ENCODE peak calls at places on chromosomes 7 and 10, in six cellular contexts. One of them, this sample, is unnamed.

GRCh38 chr7:118129037-118129436 is 54.9 kb upstream of the LSM8 start:
- DNase-seq in GM23338: no peak
- DNase-seq in PC-3: no peak
- DNase-seq in dorsolateral prefrontal cortex: no peak
- DNase-seq in HCT116: no peak
- DNase-seq in fibroblast of lung: no peak
- DNase-seq in this sample: no peak

GRCh38 chr10:77746313-77746712 is 108.7 kb upstream of the KCNMA1 start:
- DNase-seq in GM23338: no peak
- DNase-seq in PC-3: peak
- DNase-seq in dorsolateral prefrontal cortex: no peak
- DNase-seq in HCT116: no peak
- DNase-seq in fibroblast of lung: peak
- DNase-seq in this sample: peak

GRCh38 chr7:91191771-91192170 is 72.5 kb upstream of the FZD1 start:
- DNase-seq in GM23338: peak
- DNase-seq in PC-3: no peak
- DNase-seq in dorsolateral prefrontal cortex: no peak
- DNase-seq in HCT116: no peak
- DNase-seq in fibroblast of lung: peak
- DNase-seq in this sample: no peak

GRCh38 chr7:15424468-15424867 is 137.3 kb downstream of the AGMO start:
- DNase-seq in GM23338: no peak
- DNase-seq in PC-3: no peak
- DNase-seq in dorsolateral prefrontal cortex: no peak
- DNase-seq in HCT116: no peak
- DNase-seq in fibroblast of lung: peak
- DNase-seq in this sample: no peak

GRCh38 chr10:85225311-85225710 is 896.9 kb downstream of the CCSER2 start:
- DNase-seq in GM23338: no peak
- DNase-seq in PC-3: no peak
- DNase-seq in dorsolateral prefrontal cortex: no peak
- DNase-seq in HCT116: no peak
- DNase-seq in fibroblast of lung: no peak
- DNase-seq in this sample: no peak

GRCh38 chr7:262251-262572 is 27.8 kb upstream of the FOXL3 start:
- DNase-seq in GM23338: no peak
- DNase-seq in PC-3: no peak
- DNase-seq in dorsolateral prefrontal cortex: no peak
- DNase-seq in HCT116: no peak
- DNase-seq in fibroblast of lung: no peak
- DNase-seq in this sample: no peak

GRCh38 chr10:68184546-68184945 is 47.4 kb downstream of the ATOH7 start:
- DNase-seq in GM23338: peak
- DNase-seq in PC-3: no peak
- DNase-seq in dorsolateral prefrontal cortex: no peak
- DNase-seq in HCT116: no peak
- DNase-seq in fibroblast of lung: no peak
- DNase-seq in this sample: no peak

GRCh38 chr10:122044045-122044661 is 55.2 kb downstream of the TACC2 start:
- DNase-seq in GM23338: peak
- DNase-seq in PC-3: peak
- DNase-seq in dorsolateral prefrontal cortex: no peak
- DNase-seq in HCT116: no peak
- DNase-seq in fibroblast of lung: peak
- DNase-seq in this sample: peak

GRCh38 chr10:14617850-14618249 is 156.8 kb downstream of the FAM107B start:
- DNase-seq in GM23338: no peak
- DNase-seq in PC-3: peak
- DNase-seq in dorsolateral prefrontal cortex: no peak
- DNase-seq in HCT116: no peak
- DNase-seq in fibroblast of lung: peak
- DNase-seq in this sample: peak

GRCh38 chr10:130109796-130110235 is 814 bp downstream of the C10orf143 start:
- DNase-seq in GM23338: peak
- DNase-seq in PC-3: peak
- DNase-seq in dorsolateral prefrontal cortex: no peak
- DNase-seq in HCT116: peak
- DNase-seq in fibroblast of lung: peak
- DNase-seq in this sample: peak

GRCh38 chr10:78417425-78418370 is 384.0 kb downstream of the RPS24 start:
- DNase-seq in GM23338: no peak
- DNase-seq in PC-3: no peak
- DNase-seq in dorsolateral prefrontal cortex: no peak
- DNase-seq in HCT116: no peak
- DNase-seq in fibroblast of lung: no peak
- DNase-seq in this sample: no peak

GRCh38 chr7:120404042-120404441 is 131.1 kb downstream of the KCND2 start:
- DNase-seq in GM23338: no peak
- DNase-seq in PC-3: peak
- DNase-seq in dorsolateral prefrontal cortex: no peak
- DNase-seq in HCT116: no peak
- DNase-seq in fibroblast of lung: no peak
- DNase-seq in this sample: peak

GRCh38 chr7:120402801-120403200 is 129.8 kb downstream of the KCND2 start:
- DNase-seq in GM23338: no peak
- DNase-seq in PC-3: peak
- DNase-seq in dorsolateral prefrontal cortex: no peak
- DNase-seq in HCT116: no peak
- DNase-seq in fibroblast of lung: peak
- DNase-seq in this sample: peak

GRCh38 chr7:120402368-120402767 is 129.4 kb downstream of the KCND2 start:
- DNase-seq in GM23338: no peak
- DNase-seq in PC-3: peak
- DNase-seq in dorsolateral prefrontal cortex: no peak
- DNase-seq in HCT116: no peak
- DNase-seq in fibroblast of lung: peak
- DNase-seq in this sample: peak

GRCh38 chr7:120407015-120407414 is 134.0 kb downstream of the KCND2 start:
- DNase-seq in GM23338: no peak
- DNase-seq in PC-3: peak
- DNase-seq in dorsolateral prefrontal cortex: no peak
- DNase-seq in HCT116: no peak
- DNase-seq in fibroblast of lung: no peak
- DNase-seq in this sample: peak

DNA sequence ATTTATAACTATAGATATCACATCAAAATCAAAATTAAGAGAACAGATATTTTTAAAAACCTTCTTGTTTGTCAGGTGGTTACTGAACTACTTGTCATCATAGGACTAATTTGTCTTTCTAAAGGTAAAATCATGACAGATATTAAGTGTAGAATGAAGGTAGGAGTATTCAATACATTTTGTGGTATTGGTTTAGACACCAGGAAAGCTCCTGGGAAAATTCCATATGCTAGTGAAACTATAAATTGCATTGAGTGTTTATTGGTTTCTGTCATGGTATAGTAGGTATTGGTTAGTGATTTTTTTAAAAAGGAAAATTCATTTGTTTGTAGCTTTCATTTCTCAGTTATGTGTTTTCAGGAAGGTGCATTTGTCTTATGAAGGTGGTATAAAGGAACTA is 132.7 kb downstream of the KCND2 start:
- DNase-seq in GM23338: no peak
- DNase-seq in PC-3: no peak
- DNase-seq in dorsolateral prefrontal cortex: no peak
- DNase-seq in HCT116: no peak
- DNase-seq in fibroblast of lung: no peak
- DNase-seq in this sample: no peak
- H3K4me3 ChIP-seq in GM23338: no peak
- H3K4me3 ChIP-seq in PC-3: no peak
- H3K4me3 ChIP-seq in dorsolateral prefrontal cortex: no peak
- H3K4me3 ChIP-seq in HCT116: no peak
- H3K4me3 ChIP-seq in fibroblast of lung: no peak
- H3K4me3 ChIP-seq in this sample: no peak

GRCh38 chr10:127243490-127244272 is 47.3 kb upstream of the INSYN2A start:
- DNase-seq in GM23338: peak
- DNase-seq in PC-3: peak
- DNase-seq in dorsolateral prefrontal cortex: no peak
- DNase-seq in HCT116: peak
- DNase-seq in fibroblast of lung: peak
- DNase-seq in this sample: peak
- TF ChIP-seq CTCF in GM23338: peak
- TF ChIP-seq CTCF in PC-3: peak
- TF ChIP-seq CTCF in dorsolateral prefrontal cortex: no peak
- TF ChIP-seq CTCF in HCT116: peak
- TF ChIP-seq CTCF in fibroblast of lung: peak
- TF ChIP-seq CTCF in this sample: peak

GRCh38 chr10:112532053-112532658 is 85.1 kb downstream of the VTI1A start:
- DNase-seq in GM23338: no peak
- DNase-seq in PC-3: no peak
- DNase-seq in dorsolateral prefrontal cortex: no peak
- DNase-seq in HCT116: no peak
- DNase-seq in fibroblast of lung: no peak
- DNase-seq in this sample: peak
- H3K4me3 ChIP-seq in GM23338: no peak
- H3K4me3 ChIP-seq in PC-3: no peak
- H3K4me3 ChIP-seq in dorsolateral prefrontal cortex: no peak
- H3K4me3 ChIP-seq in HCT116: peak
- H3K4me3 ChIP-seq in fibroblast of lung: peak
- H3K4me3 ChIP-seq in this sample: peak

GRCh38 chr7:151459726-151460473 is 20.0 kb upstream of the CRYGN start:
- DNase-seq in GM23338: peak
- DNase-seq in PC-3: peak
- DNase-seq in dorsolateral prefrontal cortex: peak
- DNase-seq in HCT116: peak
- DNase-seq in fibroblast of lung: peak
- DNase-seq in this sample: peak
- TF ChIP-seq CTCF in GM23338: no peak
- TF ChIP-seq CTCF in PC-3: peak
- TF ChIP-seq CTCF in dorsolateral prefrontal cortex: no peak
- TF ChIP-seq CTCF in HCT116: peak
- TF ChIP-seq CTCF in fibroblast of lung: peak
- TF ChIP-seq CTCF in this sample: peak

GRCh38 chr7:30349816-30350215 is 65.4 kb downstream of the ZNRF2 start:
- DNase-seq in GM23338: no peak
- DNase-seq in PC-3: no peak
- DNase-seq in dorsolateral prefrontal cortex: no peak
- DNase-seq in HCT116: no peak
- DNase-seq in fibroblast of lung: no peak
- DNase-seq in this sample: no peak

GRCh38 chr7:30347226-30348082 is 63.1 kb downstream of the ZNRF2 start:
- DNase-seq in GM23338: no peak
- DNase-seq in PC-3: no peak
- DNase-seq in dorsolateral prefrontal cortex: no peak
- DNase-seq in HCT116: no peak
- DNase-seq in fibroblast of lung: no peak
- DNase-seq in this sample: no peak

GRCh38 chr7:30351274-30351673 is 66.9 kb downstream of the ZNRF2 start:
- DNase-seq in GM23338: no peak
- DNase-seq in PC-3: no peak
- DNase-seq in dorsolateral prefrontal cortex: no peak
- DNase-seq in HCT116: no peak
- DNase-seq in fibroblast of lung: no peak
- DNase-seq in this sample: no peak

GRCh38 chr7:30348083-30348560 is 63.7 kb downstream of the ZNRF2 start:
- DNase-seq in GM23338: peak
- DNase-seq in PC-3: peak
- DNase-seq in dorsolateral prefrontal cortex: no peak
- DNase-seq in HCT116: peak
- DNase-seq in fibroblast of lung: peak
- DNase-seq in this sample: peak

GRCh38 chr7:30349170-30349569 is 64.8 kb downstream of the ZNRF2 start:
- DNase-seq in GM23338: peak
- DNase-seq in PC-3: peak
- DNase-seq in dorsolateral prefrontal cortex: no peak
- DNase-seq in HCT116: no peak
- DNase-seq in fibroblast of lung: no peak
- DNase-seq in this sample: no peak
- H3K4me3 ChIP-seq in GM23338: no peak
- H3K4me3 ChIP-seq in PC-3: peak
- H3K4me3 ChIP-seq in dorsolateral prefrontal cortex: no peak
- H3K4me3 ChIP-seq in HCT116: no peak
- H3K4me3 ChIP-seq in fibroblast of lung: no peak
- H3K4me3 ChIP-seq in this sample: no peak

DNA sequence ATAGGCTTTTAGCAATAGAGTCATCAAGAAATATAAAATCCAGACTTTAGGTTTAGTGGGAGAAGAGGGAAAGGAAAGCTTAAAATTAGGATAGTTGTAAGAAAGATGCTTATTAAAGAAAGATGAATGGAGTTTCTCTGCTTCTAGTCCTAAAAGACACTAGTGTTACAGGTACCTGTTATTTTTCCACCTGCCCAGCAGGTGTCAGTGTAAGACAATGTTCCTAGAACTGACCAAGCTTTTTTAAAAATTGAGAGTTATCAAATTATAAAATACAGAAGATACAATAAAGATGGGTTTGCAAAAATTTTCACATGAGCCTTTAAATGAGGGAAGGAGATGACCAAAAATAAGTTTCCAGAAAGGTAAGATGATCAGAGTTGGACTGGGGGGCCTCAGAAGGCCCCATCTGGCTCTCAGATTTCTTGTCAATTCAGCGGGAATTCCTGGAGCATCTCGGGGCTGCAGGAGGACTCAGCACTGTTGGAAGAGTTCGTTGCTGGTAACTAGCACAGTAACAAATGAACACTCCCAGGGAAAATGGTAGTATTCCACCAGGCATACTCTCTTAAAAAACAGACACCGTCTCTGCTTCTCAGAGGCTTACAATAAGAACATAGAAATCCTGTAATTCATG is 71.9 kb upstream of the PIK3CG start:
- DNase-seq in GM23338: peak
- DNase-seq in PC-3: peak
- DNase-seq in dorsolateral prefrontal cortex: no peak
- DNase-seq in HCT116: peak
- DNase-seq in fibroblast of lung: no peak
- DNase-seq in this sample: peak
- TF ChIP-seq CTCF in GM23338: peak
- TF ChIP-seq CTCF in PC-3: peak
- TF ChIP-seq CTCF in dorsolateral prefrontal cortex: no peak
- TF ChIP-seq CTCF in HCT116: peak
- TF ChIP-seq CTCF in fibroblast of lung: peak
- TF ChIP-seq CTCF in this sample: peak